ENCODE peak calls at places on chromosomes 1 and 21, in six cellular contexts. Q is tibial artery, A is fibroblast of pulmonary artery, E is osteocyte, K is NB4, V is right atrium auricular region. G is an unnamed sample.

GRCh38 chr1:109877320-109877771 is 33.3 kb upstream of the CSF1 start:
- DNase-seq in Q (peak), A (peak), E (peak), K (no peak), V (peak), G (peak)

GRCh38 chr1:3912809-3913685 is 13.0 kb upstream of the C1orf174 start:
- DNase-seq in Q (peak), A (no peak), E (no peak), K (no peak), V (no peak), G (no peak)

GRCh38 chr1:69836961-69837636 is 269.4 kb downstream of the LRRC7 start:
- DNase-seq in Q (no peak), A (peak), E (no peak), K (no peak), V (no peak), G (no peak)

GRCh38 chr1:41341756-41342562 is 19.3 kb upstream of the FOXO6 start:
- DNase-seq in Q (no peak), A (no peak), E (no peak), K (peak), V (no peak), G (peak)

GRCh38 chr1:247335871-247336270 is 4.2 kb upstream of the ZNF496 start:
- DNase-seq in Q (no peak), A (peak), E (no peak), K (no peak), V (no peak), G (no peak)

GRCh38 chr1:9633493-9633892 is 18.0 kb upstream of the PIK3CD start:
- DNase-seq in Q (no peak), A (no peak), E (no peak), K (peak), V (no peak), G (no peak)

GRCh38 chr1:214967865-214968575 is 114.5 kb upstream of the KCNK2 start:
- DNase-seq in Q (no peak), A (peak), E (no peak), K (no peak), V (no peak), G (no peak)

GRCh38 chr1:234111458-234112142 is 207.1 kb downstream of the SLC35F3 start:
- DNase-seq in Q (no peak), A (peak), E (no peak), K (no peak), V (no peak), G (peak)

GRCh38 chr1:228898582-228898992 is 163.3 kb downstream of the RHOU start:
- DNase-seq in Q (no peak), A (no peak), E (peak), K (peak), V (no peak), G (no peak)

GRCh38 chr1:109794319-109795132 is 30.8 kb upstream of the EPS8L3 start:
- DNase-seq in Q (peak), A (no peak), E (peak), K (no peak), V (no peak), G (no peak)

GRCh38 chr1:9539165-9539828 is at the start of gene SLC25A33:
- DNase-seq in Q (peak), A (peak), E (peak), K (peak), V (peak), G (peak)

DNA sequence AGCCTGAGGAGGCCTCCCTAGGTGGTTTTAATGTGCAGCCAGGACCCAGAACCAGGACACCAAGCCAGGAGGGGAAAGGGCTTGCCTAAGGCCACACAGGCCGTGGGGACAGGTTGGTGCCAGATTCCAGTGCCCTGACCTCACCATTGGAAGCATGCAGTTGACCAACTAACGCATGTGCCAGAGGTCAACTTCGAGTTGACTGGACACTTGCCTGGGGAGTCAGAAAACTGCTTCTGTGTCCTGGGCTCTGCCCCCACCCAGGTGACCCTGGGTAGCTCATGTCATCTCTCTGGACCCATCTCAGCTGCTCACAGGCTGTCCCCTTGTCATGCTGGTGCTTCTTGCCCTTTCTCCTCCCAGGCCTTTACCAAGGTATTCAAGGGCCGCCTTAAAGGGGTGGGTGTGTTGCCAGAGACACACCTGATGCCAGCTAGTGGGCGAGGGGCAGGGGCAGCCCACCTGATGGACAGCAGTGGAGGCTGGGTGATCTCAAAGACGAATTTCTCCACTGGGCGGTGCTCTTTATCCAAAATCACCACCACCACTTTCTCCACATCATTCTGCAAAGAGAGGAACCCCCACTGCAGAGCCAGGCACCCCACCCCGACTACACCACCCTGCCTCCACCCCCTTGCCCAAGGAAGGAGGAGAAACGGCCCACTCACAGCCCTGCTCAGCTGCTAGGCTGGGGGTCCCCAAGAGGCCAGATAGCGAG is 4.4 kb downstream of the MAD2L2 start:
- DNase-seq in Q (no peak), A (no peak), E (peak), K (no peak), V (no peak), G (no peak)
- TF ChIP-seq CTCF in Q (no peak), A (no peak), E (no peak), K (no peak), V (no peak), G (no peak)

GRCh38 chr21:42862774-42863503 is 16.4 kb downstream of the WDR4 start:
- DNase-seq in Q (no peak), A (no peak), E (no peak), K (no peak), V (no peak), G (peak)
- TF ChIP-seq CTCF in Q (no peak), A (no peak), E (no peak), K (no peak), V (no peak), G (peak)

DNA sequence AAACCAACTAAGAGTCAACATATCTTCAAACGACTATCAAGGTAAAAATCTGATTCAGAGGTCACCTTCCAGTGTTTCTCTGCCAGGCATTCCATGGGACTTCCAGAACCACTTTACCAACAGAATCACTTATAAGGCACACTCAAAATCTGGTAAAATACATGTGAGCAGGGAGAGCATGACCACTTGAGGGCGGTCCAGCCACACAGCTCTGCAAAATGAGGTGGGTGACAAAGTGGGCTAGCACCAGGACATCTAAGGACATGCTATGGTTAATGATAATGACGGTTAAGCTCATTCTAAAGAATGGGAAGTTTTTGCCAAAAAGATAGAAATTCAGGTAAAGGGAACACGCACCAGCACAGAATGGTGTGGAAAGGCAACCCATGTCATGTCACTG is 24.5 kb upstream of the GLIS1 start:
- DNase-seq in Q (no peak), A (no peak), E (peak), K (no peak), V (no peak), G (no peak)
- TF ChIP-seq CTCF in Q (no peak), A (no peak), E (no peak), K (no peak), V (no peak), G (no peak)

DNA sequence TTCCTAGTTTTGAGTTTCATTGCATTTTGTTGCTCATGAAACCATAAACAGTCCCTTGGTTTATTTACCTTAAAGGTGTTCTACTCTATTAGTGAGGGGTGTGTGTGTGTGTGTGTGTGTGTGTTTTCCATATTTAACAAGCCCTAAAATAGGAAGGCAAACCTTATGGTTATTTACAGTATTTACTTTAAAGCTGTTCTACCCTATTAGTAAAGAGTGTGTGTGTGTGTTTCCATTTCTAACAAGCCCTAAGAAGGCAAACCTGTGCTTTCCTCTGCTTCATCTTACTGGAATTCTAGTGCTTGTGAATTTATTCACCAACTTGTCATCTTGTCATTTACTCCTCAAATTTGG is 53.6 kb downstream of the CTTNBP2NL start:
- DNase-seq in Q (no peak), A (no peak), E (no peak), K (no peak), V (no peak), G (no peak)
- TF ChIP-seq CTCF in Q (no peak), A (no peak), E (no peak), K (no peak), V (no peak), G (no peak)

GRCh38 chr21:35508389-35508888 is 459.3 kb upstream of the RUNX1 start:
- DNase-seq in Q (peak), A (peak), E (no peak), K (peak), V (peak), G (peak)
- TF ChIP-seq CTCF in Q (no peak), A (peak), E (peak), K (peak), V (peak), G (no peak)

DNA sequence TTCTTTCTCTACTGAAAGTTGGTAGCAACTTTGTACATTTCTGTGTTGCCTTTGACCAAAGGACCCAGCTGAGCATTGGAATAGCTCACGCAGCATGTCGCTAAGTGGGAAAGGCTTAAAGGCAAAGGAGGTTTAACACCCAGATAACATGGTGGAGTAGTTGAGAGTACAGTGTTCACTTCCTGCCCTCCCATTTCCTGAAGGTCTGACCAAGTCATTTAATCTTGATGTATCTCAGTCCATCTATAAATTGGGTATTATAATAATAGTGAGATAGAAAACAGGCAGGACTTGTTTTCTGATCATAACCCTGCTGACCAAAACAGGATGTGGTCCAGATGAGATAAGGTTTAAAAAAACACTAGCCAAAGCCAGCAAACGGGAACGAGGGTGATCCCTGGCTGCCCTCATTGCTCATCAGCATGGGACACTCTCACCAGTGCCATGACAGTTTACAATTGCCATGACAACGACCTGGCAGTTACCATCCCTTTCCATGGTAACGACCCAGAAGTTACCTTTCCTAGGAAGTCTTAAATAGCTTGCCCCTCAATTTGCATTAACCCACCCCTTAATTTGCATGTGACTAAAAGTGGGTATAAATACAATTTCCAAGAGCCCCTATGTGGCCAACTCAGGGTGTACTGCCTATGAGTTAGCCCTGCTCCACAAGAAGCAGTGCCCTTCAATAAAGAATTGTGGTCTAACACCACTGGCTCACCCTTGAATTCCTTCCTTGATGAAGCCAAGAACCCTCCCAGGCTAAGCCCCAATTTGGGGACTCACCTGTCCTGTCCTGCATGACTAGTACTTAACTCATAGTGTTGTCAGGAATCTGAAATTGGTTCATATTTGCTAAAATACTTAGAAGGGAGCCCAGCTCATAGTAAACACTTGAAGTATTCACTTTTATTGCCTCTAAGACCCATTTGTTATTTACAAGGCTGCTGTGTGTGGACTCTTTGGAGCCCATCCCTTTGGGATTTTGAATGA is 28.4 kb upstream of the FHAD1 start:
- DNase-seq in Q (no peak), A (peak), E (no peak), K (peak), V (no peak), G (no peak)
- TF ChIP-seq CTCF in Q (no peak), A (no peak), E (no peak), K (no peak), V (no peak), G (no peak)

DNA sequence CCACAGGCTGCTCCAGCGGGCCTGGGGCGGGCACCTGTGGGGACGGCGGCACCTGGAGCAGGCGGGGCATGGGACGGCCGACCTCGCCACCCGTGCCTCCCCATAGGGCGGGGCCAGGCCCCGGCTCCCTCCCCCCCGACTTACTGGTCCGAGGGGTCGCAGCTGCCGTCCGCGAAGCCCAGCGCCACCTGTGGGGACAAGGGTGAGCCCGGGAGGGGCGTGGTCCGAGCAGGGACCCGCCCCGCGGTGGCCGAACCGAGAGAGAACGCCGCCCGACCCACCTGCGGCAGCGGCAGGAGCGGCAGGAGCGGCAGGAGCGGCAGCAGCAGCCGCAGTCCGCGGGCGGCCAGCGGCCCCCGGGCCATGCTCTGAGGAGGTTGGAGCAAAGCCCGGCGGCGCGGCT is at the start of gene TMEM52:
- DNase-seq in Q (peak), A (no peak), E (no peak), K (no peak), V (no peak), G (no peak)
- TF ChIP-seq CTCF in Q (no peak), A (no peak), E (no peak), K (no peak), V (no peak), G (no peak)

DNA sequence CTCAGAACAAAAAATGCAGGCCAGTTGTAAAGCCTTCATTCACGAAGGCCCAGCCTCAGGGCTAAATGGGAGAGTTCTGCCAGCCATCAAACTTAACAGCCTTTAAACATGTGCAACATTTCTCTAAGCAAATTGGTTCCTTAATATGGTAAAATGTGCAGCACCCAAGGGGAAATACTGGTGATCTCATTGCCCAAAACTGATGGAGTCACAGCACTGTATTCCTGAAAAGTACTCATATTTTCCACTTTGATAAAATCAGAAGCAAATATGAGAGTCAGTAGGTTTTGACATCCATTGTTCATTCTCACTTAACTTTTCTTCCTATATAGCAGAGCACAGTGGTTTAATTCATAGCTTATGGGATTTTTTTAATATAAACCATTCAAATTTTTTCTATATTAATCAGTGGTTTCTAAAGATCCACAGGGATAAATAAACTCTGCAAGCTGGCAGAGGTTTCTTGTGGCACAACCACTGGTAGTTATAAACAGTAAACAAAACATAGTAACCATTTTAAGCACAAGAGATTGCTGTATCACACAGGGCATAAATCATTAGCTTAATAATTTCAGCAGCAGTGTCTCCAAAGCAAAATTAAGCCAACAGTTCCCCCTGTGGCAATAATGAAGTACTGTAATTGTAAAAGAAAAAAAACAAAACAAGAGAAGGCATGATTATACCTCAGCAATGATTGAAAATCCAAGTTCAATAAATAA is 106.9 kb upstream of the LYPLAL1 start:
- DNase-seq in Q (no peak), A (peak), E (no peak), K (peak), V (no peak), G (peak)
- TF ChIP-seq CTCF in Q (peak), A (peak), E (peak), K (no peak), V (peak), G (peak)